ENCODE peak calls at places on chromosomes 16 and 17, in four cellular contexts. C is tibial nerve, R is A549, Y is ovary. L is an unnamed sample.

GRCh38 chr17:57665128-57665527 is 80.0 kb downstream of the CCDC182 start:
- DNase-seq in C (no peak), R (no peak), Y (no peak), L (no peak)

GRCh38 chr16:76309639-76310335 is 32.6 kb downstream of the CNTNAP4 start:
- DNase-seq in C (no peak), R (no peak), Y (no peak), L (no peak)

GRCh38 chr17:30236807-30237206 is 1.3 kb upstream of the SLC6A4 start:
- DNase-seq in C (peak), R (peak), Y (peak), L (no peak)

GRCh38 chr16:10182186-10182683 is at the start of gene GRIN2A:
- DNase-seq in C (no peak), R (no peak), Y (no peak), L (no peak)

GRCh38 chr16:66717112-66717675 is 20.7 kb upstream of the CMTM4 start:
- DNase-seq in C (no peak), R (no peak), Y (peak), L (no peak)

GRCh38 chr17:74777884-74778490 is 1.8 kb upstream of the NAT9 start:
- DNase-seq in C (no peak), R (no peak), Y (no peak), L (no peak)

GRCh38 chr16:19130852-19131808 is 17.4 kb downstream of the ITPRIPL2 start:
- DNase-seq in C (no peak), R (no peak), Y (no peak), L (no peak)

GRCh38 chr17:63275318-63275967 is 170.7 kb downstream of the CYB561 start:
- DNase-seq in C (no peak), R (peak), Y (no peak), L (no peak)

GRCh38 chr17:3798273-3799180 is 2.5 kb downstream of the ITGAE start:
- DNase-seq in C (no peak), R (no peak), Y (peak), L (no peak)

DNA sequence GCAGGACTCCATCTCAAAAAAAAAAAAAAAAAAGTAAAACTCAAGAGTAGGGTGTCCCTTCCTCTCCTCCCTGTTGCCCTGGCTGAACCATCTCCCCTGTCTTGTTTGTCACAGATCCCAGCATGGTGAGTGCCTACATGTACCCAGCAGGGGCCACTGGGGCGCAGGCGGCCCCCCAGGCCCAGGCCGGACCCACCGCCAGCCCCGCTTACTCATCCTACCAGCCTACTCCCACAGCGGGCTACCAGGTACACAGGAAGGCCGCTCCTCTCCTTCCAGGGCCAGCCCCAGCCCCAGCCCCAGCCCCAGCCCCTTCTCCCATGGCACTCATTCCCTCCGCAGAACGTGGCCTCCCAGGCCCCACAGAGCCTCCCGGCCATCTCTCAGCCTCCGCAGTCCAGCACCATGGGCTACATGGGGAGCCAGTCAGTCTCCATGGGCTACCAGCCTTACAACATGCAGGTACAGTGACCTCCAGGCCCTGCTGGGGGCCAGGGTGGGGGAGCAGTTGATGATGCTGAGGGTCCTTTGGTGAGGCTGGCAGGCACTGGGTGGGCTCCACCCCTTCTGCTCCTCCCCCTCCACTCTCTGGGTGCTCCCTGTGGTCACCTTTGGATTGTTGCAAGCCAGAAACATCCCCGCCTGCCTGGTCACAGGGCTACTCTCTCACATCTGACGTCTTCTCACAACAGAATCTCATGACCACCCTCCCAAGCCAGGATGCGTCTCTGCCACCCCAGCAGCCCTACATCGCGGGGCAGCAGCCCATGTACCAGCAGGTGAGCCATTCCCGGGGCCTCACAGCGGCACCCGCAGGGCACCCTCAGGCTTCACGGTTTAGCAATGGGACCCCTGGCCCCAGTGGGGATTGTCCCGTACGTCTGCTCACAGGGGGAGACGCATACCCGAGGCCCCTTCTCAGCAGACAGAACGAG is 2.5 kb upstream of the MRPL12 start:
- DNase-seq in C (no peak), R (no peak), Y (no peak), L (no peak)
- TF ChIP-seq POLR2A in C (no peak), R (no peak), Y (no peak), L (no peak)

DNA sequence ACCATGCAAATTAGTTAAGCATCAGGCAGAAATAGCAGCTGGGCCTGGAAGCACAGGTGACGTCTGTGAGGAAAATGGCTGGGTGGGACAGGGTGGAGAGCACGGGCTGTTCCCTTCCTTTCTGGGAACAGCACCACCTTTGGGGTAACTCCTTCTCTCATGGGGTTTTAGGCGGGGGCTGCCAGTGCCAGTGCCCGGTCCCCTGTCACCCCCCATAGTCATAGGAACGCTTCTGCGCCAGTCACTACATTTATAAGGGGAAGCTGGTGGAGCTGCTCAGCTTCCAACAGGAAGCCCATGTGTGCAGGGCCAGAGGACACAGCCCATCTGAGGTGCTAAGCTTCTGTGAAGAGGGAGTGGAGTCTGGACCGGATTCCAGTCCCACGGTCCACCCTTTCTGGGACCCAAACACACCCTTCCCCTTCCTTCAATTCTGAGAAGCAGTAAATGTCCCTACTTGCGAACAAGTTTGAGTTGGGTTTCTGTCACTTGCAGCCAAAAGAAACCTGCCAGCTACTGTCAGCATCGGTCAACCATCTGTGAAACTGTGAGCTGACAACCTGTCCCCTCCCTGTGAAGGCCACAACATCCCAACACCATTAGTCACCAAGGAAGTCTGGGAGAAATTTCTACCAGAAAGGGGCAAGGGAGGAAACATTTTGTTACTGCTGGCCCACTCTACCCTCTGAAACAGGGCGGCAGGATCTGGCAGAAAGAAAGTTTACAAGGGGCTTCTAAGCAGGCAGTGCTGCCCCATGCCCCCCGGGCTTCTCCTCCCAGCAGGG is 86.0 kb upstream of the AMZ2 start:
- DNase-seq in C (no peak), R (no peak), Y (no peak), L (no peak)
- TF ChIP-seq EP300 in C (no peak), R (no peak), Y (no peak), L (no peak)

DNA sequence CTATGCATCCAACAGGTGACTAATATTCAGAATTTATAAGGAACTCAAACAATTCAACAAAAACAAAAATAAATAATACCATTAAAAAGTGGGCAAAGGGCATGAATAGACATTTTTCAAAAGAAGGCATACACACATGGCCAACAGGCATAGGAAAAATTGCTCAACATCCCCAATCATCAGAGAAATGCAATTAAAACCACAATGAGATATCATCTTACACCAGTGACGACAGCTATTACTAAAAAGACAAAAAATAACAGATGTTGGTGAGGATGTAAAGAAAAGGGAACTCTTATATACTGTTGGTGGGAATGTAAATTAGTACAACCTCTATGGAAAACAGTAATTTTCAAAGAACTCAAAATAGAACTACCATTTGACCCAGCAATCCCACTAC is 250.4 kb upstream of the N4BP1 start:
- DNase-seq in C (no peak), R (no peak), Y (no peak), L (no peak)
- TF ChIP-seq POLR2A in C (no peak), R (no peak), Y (no peak), L (no peak)

GRCh38 chr17:73224663-73225305 is 31.9 kb downstream of the COG1 start:
- DNase-seq in C (no peak), R (no peak), Y (no peak), L (no peak)
- TF ChIP-seq EP300 in C (no peak), R (no peak), Y (no peak), L (no peak)

GRCh38 chr16:48405907-48406306 is 20.7 kb upstream of the SIAH1 start:
- DNase-seq in C (no peak), R (no peak), Y (no peak), L (no peak)
- TF ChIP-seq POLR2A in C (no peak), R (no peak), Y (no peak), L (no peak)

DNA sequence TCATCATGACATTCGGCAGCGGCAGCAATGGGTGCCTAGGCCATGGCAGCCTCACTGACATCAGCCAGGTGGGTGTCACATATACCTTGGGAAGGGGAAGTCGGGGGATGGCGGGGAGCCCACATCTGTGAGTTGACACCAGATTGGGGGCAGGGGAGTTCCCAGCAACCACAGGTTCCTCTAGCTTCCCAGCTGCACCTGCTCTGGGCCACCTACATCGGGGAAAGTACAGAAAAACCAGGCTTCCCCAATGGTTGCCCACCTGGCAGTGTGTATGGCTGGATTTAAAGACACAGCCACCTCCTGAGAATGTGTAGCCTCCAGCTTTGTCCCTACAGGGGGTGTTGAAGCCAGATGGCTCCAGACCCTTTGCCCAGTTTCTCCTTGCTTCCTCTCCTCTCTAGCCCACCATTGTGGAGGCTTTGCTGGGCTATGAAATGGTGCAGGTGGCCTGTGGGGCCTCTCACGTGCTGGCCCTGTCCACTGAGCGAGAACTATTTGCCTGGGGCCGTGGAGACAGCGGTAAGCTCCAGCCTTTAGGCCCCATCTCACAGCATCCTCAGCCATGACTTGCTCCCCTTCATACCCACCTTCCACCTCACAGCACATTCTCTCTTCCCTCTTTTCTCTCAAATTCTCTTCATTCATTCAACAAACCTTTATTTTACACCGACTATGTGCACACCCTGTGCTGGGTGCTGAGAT is 5.0 kb upstream of the TRAF4 start:
- DNase-seq in C (no peak), R (no peak), Y (no peak), L (no peak)
- TF ChIP-seq EP300 in C (no peak), R (no peak), Y (no peak), L (no peak)

DNA sequence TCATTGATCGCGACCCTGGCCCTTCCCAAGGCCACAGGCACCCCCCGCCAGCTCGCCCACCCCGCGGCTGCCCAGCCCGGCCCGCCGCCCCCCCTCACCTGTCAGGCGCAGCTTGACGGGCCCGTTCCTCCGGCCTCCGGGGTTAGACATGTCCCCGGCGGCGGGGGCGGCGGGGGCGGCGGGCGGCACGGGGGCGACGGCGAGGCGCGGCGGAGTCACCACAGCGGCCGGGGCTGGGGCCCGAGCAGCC is 451 bp downstream of the SMURF2 start:
- DNase-seq in C (peak), R (no peak), Y (no peak), L (no peak)
- TF ChIP-seq POLR2A in C (no peak), R (no peak), Y (no peak), L (no peak)

GRCh38 chr16:3013998-3014690 is 1.4 kb downstream of the CLDN9 start:
- DNase-seq in C (no peak), R (no peak), Y (no peak), L (no peak)
- TF ChIP-seq EP300 in C (no peak), R (no peak), Y (no peak), L (no peak)